ENCODE peak calls at places on chromosomes 3 and 15, in ten cellular contexts. P, D, C, A, H, N, V, G, L and E are unnamed samples.

GRCh38 chr15:51450001-51450400 is 108.5 kb downstream of the GLDN start:
- DNase-seq in P (no peak), D (no peak), C (no peak), A (no peak), H (peak), N (no peak), V (no peak), G (no peak), L (peak), E (no peak)

GRCh38 chr3:43906847-43907507 is 216.2 kb downstream of the ABHD5 start:
- DNase-seq in P (no peak), D (no peak), C (no peak), A (no peak), H (no peak), N (no peak), V (no peak), G (no peak), L (no peak), E (no peak)

GRCh38 chr15:49410660-49411059 is 12.4 kb upstream of the FGF7 start:
- DNase-seq in P (no peak), D (no peak), C (no peak), A (no peak), H (no peak), N (no peak), V (no peak), G (no peak), L (no peak), E (no peak)

GRCh38 chr3:44104043-44104442 is 137.6 kb upstream of the TOPAZ1 start:
- DNase-seq in P (no peak), D (no peak), C (no peak), A (no peak), H (no peak), N (no peak), V (no peak), G (no peak), L (no peak), E (no peak)

GRCh38 chr3:144643778-144644191 is 672.2 kb downstream of the DIPK2A start:
- DNase-seq in P (no peak), D (no peak), C (no peak), A (no peak), H (peak), N (no peak), V (no peak), G (no peak), L (no peak), E (no peak)

GRCh38 chr3:134002326-134002725 is 27.4 kb downstream of the SLCO2A1 start:
- DNase-seq in P (no peak), D (no peak), C (no peak), A (peak), H (peak), N (no peak), V (no peak), G (no peak), L (no peak), E (no peak)

GRCh38 chr15:48794697-48795134 is 16.2 kb downstream of the CEP152 start:
- DNase-seq in P (no peak), D (no peak), C (no peak), A (no peak), H (peak), N (no peak), V (no peak), G (no peak), L (no peak), E (no peak)

GRCh38 chr15:85318048-85318731 is 62.2 kb upstream of the AKAP13 start:
- DNase-seq in P (no peak), D (no peak), C (no peak), A (peak), H (peak), N (no peak), V (no peak), G (no peak), L (peak), E (no peak)

GRCh38 chr3:195012571-195012970 is 258.4 kb downstream of the XXYLT1 start:
- DNase-seq in P (peak), D (peak), C (no peak), A (no peak), H (no peak), N (peak), V (no peak), G (no peak), L (no peak), E (no peak)

GRCh38 chr15:31485911-31486461 is 159.4 kb downstream of the KLF13 start:
- DNase-seq in P (peak), D (no peak), C (peak), A (no peak), H (no peak), N (peak), V (peak), G (no peak), L (no peak), E (no peak)

GRCh38 chr3:168398371-168399030 is 302.8 kb upstream of the GOLIM4 start:
- DNase-seq in P (no peak), D (no peak), C (no peak), A (no peak), H (peak), N (no peak), V (no peak), G (no peak), L (no peak), E (no peak)

GRCh38 chr15:57234156-57234555 is 142.1 kb upstream of the CGNL1 start:
- DNase-seq in P (no peak), D (no peak), C (no peak), A (no peak), H (no peak), N (no peak), V (no peak), G (no peak), L (no peak), E (no peak)

GRCh38 chr3:195699148-195699771 is 21.5 kb upstream of the MUC20 start:
- DNase-seq in P (no peak), D (no peak), C (no peak), A (no peak), H (no peak), N (no peak), V (no peak), G (no peak), L (no peak), E (no peak)

GRCh38 chr3:127739347-127740135 is 66.8 kb downstream of the ABTB1 start:
- DNase-seq in P (no peak), D (no peak), C (no peak), A (no peak), H (peak), N (no peak), V (no peak), G (no peak), L (no peak), E (no peak)

GRCh38 chr15:82263350-82263749 is 732 bp downstream of the SAXO2 start:
- DNase-seq in P (no peak), D (no peak), C (no peak), A (no peak), H (no peak), N (no peak), V (no peak), G (no peak), L (no peak), E (no peak)

GRCh38 chr3:179476215-179476614 is 24.9 kb upstream of the GNB4 start:
- DNase-seq in P (no peak), D (no peak), C (no peak), A (no peak), H (no peak), N (no peak), V (no peak), G (no peak), L (no peak), E (no peak)
- TF ChIP-seq CTCF in P (no peak), D (no peak), C (no peak), A (no peak), H (no peak), N (no peak), V (no peak), G (no peak), L (no peak), E (no peak)

GRCh38 chr3:159795050-159795449 is 193.6 kb upstream of the IL12A start:
- DNase-seq in P (no peak), D (no peak), C (no peak), A (no peak), H (no peak), N (no peak), V (no peak), G (no peak), L (no peak), E (no peak)
- TF ChIP-seq CTCF in P (no peak), D (no peak), C (no peak), A (no peak), H (no peak), N (no peak), V (no peak), G (no peak), L (no peak), E (no peak)

GRCh38 chr3:42613462-42613861 is 13.0 kb downstream of the NKTR start:
- DNase-seq in P (no peak), D (no peak), C (no peak), A (peak), H (no peak), N (no peak), V (no peak), G (no peak), L (peak), E (no peak)
- TF ChIP-seq CTCF in P (peak), D (no peak), C (peak), A (peak), H (peak), N (peak), V (peak), G (peak), L (peak), E (peak)

GRCh38 chr3:69425249-69425648 is 39.4 kb upstream of the FRMD4B start:
- DNase-seq in P (peak), D (no peak), C (no peak), A (no peak), H (peak), N (no peak), V (no peak), G (peak), L (peak), E (peak)
- TF ChIP-seq CTCF in P (peak), D (peak), C (peak), A (peak), H (peak), N (peak), V (peak), G (peak), L (peak), E (peak)